ENCODE peak calls at places on chromosomes 11 and 22, in ten cellular contexts. P is H54, E is lower leg skin, F is adrenal gland, H is IMR-90, O is GM12892, X is A549, N is sigmoid colon, I is GM12891, D is HCT116. T is an unnamed sample.

GRCh38 chr11:68090706-68091105 is 30.5 kb downstream of the CHKA start:
- DNase-seq in P (no peak), E (peak), F (peak), H (peak), O (no peak), X (no peak), N (no peak), I (no peak), D (no peak), T (no peak)

GRCh38 chr11:130726234-130726559 is 190.1 kb downstream of the SNX19 start:
- DNase-seq in P (no peak), E (no peak), F (no peak), H (peak), O (no peak), X (no peak), N (peak), I (no peak), D (no peak), T (peak)

GRCh38 chr11:45607995-45608394 is 57.4 kb downstream of the CHST1 start:
- DNase-seq in P (no peak), E (no peak), F (no peak), H (no peak), O (no peak), X (no peak), N (peak), I (no peak), D (no peak), T (no peak)

GRCh38 chr11:110858556-110858921 is 146.3 kb upstream of the ARHGAP20 start:
- DNase-seq in P (no peak), E (peak), F (peak), H (no peak), O (no peak), X (no peak), N (peak), I (no peak), D (no peak), T (peak)

GRCh38 chr22:20146777-20147176 is 4.1 kb downstream of the CCDC188 start:
- DNase-seq in P (no peak), E (no peak), F (no peak), H (no peak), O (peak), X (no peak), N (no peak), I (peak), D (no peak), T (no peak)

GRCh38 chr11:75771646-75772410 is 3.2 kb downstream of the DGAT2 start:
- DNase-seq in P (no peak), E (no peak), F (peak), H (peak), O (no peak), X (no peak), N (peak), I (no peak), D (no peak), T (no peak)

GRCh38 chr11:2766166-2766565 is 66.4 kb upstream of the KCNQ1OT1 start:
- DNase-seq in P (no peak), E (peak), F (no peak), H (no peak), O (no peak), X (no peak), N (no peak), I (no peak), D (no peak), T (no peak)

GRCh38 chr22:25090225-25090651 is 109.4 kb upstream of the CRYBB3 start:
- DNase-seq in P (no peak), E (no peak), F (no peak), H (no peak), O (no peak), X (no peak), N (no peak), I (no peak), D (no peak), T (no peak)

GRCh38 chr11:47376543-47377371 is 1.6 kb downstream of the SPI1 start:
- DNase-seq in P (no peak), E (peak), F (peak), H (no peak), O (no peak), X (no peak), N (no peak), I (no peak), D (no peak), T (no peak)

GRCh38 chr11:101864098-101864497 is 50.7 kb upstream of the CEP126 start:
- DNase-seq in P (no peak), E (no peak), F (no peak), H (no peak), O (no peak), X (no peak), N (no peak), I (no peak), D (no peak), T (no peak)

GRCh38 chr22:44196731-44197131 is 16.0 kb downstream of the PARVG start:
- DNase-seq in P (no peak), E (no peak), F (no peak), H (no peak), O (no peak), X (no peak), N (peak), I (no peak), D (no peak), T (no peak)

GRCh38 chr22:37284807-37285355 is 2.6 kb downstream of the CYTH4 start:
- DNase-seq in P (no peak), E (peak), F (peak), H (no peak), O (peak), X (no peak), N (peak), I (peak), D (no peak), T (no peak)

GRCh38 chr11:118979434-118979833 is 7.9 kb downstream of the FOXR1 start:
- DNase-seq in P (no peak), E (no peak), F (no peak), H (no peak), O (no peak), X (no peak), N (no peak), I (no peak), D (no peak), T (no peak)

GRCh38 chr11:57349491-57350274 is 11.5 kb downstream of the P2RX3 start:
- DNase-seq in P (peak), E (no peak), F (peak), H (peak), O (peak), X (peak), N (peak), I (peak), D (peak), T (peak)

GRCh38 chr11:110355011-110355744 is 58.8 kb upstream of the RDX start:
- DNase-seq in P (no peak), E (no peak), F (peak), H (no peak), O (no peak), X (no peak), N (no peak), I (no peak), D (no peak), T (no peak)

GRCh38 chr11:130023204-130023603 is 20.6 kb upstream of the PRDM10 start:
- DNase-seq in P (peak), E (no peak), F (no peak), H (peak), O (no peak), X (no peak), N (no peak), I (peak), D (peak), T (no peak)

GRCh38 chr11:6205366-6205765 is at the start of gene C11orf42:
- DNase-seq in P (no peak), E (no peak), F (no peak), H (no peak), O (no peak), X (no peak), N (no peak), I (no peak), D (no peak), T (no peak)

GRCh38 chr11:69131644-69132300 is 24.0 kb upstream of the SMIM38 start:
- DNase-seq in P (peak), E (peak), F (peak), H (peak), O (no peak), X (peak), N (no peak), I (no peak), D (peak), T (peak)

GRCh38 chr22:28950567-28951411 is 67.4 kb downstream of the ZNRF3 start:
- DNase-seq in P (no peak), E (no peak), F (no peak), H (no peak), O (no peak), X (no peak), N (no peak), I (no peak), D (no peak), T (no peak)

GRCh38 chr11:1501421-1502167 is 15.0 kb upstream of the MOB2 start:
- DNase-seq in P (no peak), E (no peak), F (no peak), H (no peak), O (no peak), X (no peak), N (no peak), I (no peak), D (no peak), T (no peak)

GRCh38 chr22:18110944-18111758 is 542 bp downstream of the TUBA8 start:
- DNase-seq in P (no peak), E (no peak), F (no peak), H (no peak), O (no peak), X (no peak), N (no peak), I (no peak), D (no peak), T (no peak)

GRCh38 chr22:47201996-47202818 is 439.8 kb downstream of the TBC1D22A start:
- DNase-seq in P (no peak), E (no peak), F (no peak), H (no peak), O (no peak), X (no peak), N (peak), I (no peak), D (no peak), T (no peak)

GRCh38 chr22:38467904-38468760 is at the start of gene KDELR3:
- DNase-seq in P (peak), E (no peak), F (peak), H (peak), O (peak), X (peak), N (peak), I (peak), D (peak), T (peak)

GRCh38 chr22:44659140-44659539 is 42.9 kb upstream of the PRR5 start:
- DNase-seq in P (no peak), E (no peak), F (no peak), H (no peak), O (no peak), X (no peak), N (peak), I (no peak), D (no peak), T (no peak)

GRCh38 chr11:133065847-133066485 is 466.3 kb downstream of the OPCML start:
- DNase-seq in P (no peak), E (no peak), F (no peak), H (no peak), O (no peak), X (no peak), N (no peak), I (no peak), D (no peak), T (no peak)

GRCh38 chr22:27260087-27260730 is 541.3 kb downstream of the MN1 start:
- DNase-seq in P (no peak), E (no peak), F (no peak), H (no peak), O (no peak), X (no peak), N (no peak), I (no peak), D (no peak), T (no peak)

GRCh38 chr11:36009469-36009868 is 65.6 kb downstream of the LDLRAD3 start:
- DNase-seq in P (peak), E (no peak), F (no peak), H (peak), O (no peak), X (peak), N (no peak), I (no peak), D (no peak), T (no peak)

GRCh38 chr22:47251911-47252310 is 489.5 kb downstream of the TBC1D22A start:
- DNase-seq in P (no peak), E (no peak), F (no peak), H (no peak), O (no peak), X (no peak), N (no peak), I (no peak), D (no peak), T (no peak)

DNA sequence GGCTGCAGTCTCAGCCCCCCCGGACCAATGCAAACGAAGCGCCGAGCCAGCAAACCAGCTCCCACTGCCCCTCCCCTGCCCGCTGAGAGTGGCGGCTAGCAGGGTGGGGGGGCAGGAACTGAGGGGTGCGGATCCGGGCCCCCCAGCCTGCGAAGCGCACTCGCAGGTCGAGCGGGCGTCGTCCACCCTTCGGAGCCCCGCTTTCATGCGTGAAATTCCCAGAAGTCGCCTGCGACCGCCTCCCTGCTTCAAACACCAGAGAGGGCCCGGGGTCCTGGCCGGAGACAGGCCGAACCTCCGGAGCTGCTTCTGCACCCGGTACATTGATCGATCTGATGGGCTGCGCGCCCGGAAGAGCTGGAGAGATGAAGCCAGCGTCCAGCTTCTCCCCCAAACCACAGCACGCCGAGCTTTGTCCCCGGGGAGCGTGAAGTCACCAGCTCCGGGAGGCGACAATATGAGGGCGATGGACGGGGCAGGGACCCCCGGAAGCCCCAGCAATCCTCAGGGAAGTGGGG is 646 bp upstream of the PATZ1 start:
- DNase-seq in P (no peak), E (peak), F (peak), H (peak), O (peak), X (peak), N (peak), I (peak), D (no peak), T (peak)
- TF ChIP-seq POLR2A in P (no peak), E (no peak), F (no peak), H (no peak), O (peak), X (peak), N (no peak), I (peak), D (no peak), T (peak)

GRCh38 chr11:63974259-63975143 is at the start of gene COX8A:
- DNase-seq in P (peak), E (peak), F (peak), H (peak), O (peak), X (peak), N (peak), I (peak), D (peak), T (peak)
- TF ChIP-seq POLR2A in P (peak), E (no peak), F (peak), H (peak), O (peak), X (peak), N (peak), I (peak), D (no peak), T (peak)

DNA sequence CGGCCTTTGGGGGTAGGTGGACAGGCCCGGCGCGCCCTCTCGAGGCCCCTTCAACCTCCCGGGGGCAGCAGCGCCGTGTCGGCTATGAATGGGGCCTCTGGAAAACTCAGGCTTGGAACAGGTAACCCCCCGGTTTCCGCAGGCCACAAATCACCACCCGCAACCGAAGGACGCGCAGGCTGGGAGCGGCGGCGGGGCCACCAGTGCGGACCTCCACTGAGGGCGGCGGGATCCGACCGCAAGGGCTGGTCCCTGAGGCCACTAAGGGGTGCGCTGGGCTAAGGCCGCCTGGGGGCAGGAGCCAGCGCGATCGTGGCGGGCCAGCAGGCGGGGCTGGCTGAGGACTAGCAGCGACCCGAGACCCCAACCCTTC is 695 bp upstream of the ATF4 start:
- DNase-seq in P (no peak), E (no peak), F (peak), H (no peak), O (no peak), X (peak), N (peak), I (no peak), D (no peak), T (peak)
- TF ChIP-seq POLR2A in P (peak), E (no peak), F (peak), H (no peak), O (peak), X (peak), N (peak), I (peak), D (peak), T (peak)

GRCh38 chr22:45994516-45995404 is 17.8 kb upstream of the WNT7B start:
- DNase-seq in P (no peak), E (peak), F (peak), H (peak), O (peak), X (peak), N (peak), I (peak), D (no peak), T (peak)

GRCh38 chr22:45993841-45994240 is 16.9 kb upstream of the WNT7B start:
- DNase-seq in P (no peak), E (no peak), F (no peak), H (no peak), O (no peak), X (no peak), N (no peak), I (no peak), D (no peak), T (no peak)

GRCh38 chr22:45991108-45991507 is 14.1 kb upstream of the WNT7B start:
- DNase-seq in P (no peak), E (no peak), F (no peak), H (no peak), O (no peak), X (no peak), N (no peak), I (no peak), D (no peak), T (no peak)

GRCh38 chr22:45992737-45993136 is 15.8 kb upstream of the WNT7B start:
- DNase-seq in P (no peak), E (no peak), F (no peak), H (no peak), O (no peak), X (no peak), N (no peak), I (no peak), D (no peak), T (no peak)

DNA sequence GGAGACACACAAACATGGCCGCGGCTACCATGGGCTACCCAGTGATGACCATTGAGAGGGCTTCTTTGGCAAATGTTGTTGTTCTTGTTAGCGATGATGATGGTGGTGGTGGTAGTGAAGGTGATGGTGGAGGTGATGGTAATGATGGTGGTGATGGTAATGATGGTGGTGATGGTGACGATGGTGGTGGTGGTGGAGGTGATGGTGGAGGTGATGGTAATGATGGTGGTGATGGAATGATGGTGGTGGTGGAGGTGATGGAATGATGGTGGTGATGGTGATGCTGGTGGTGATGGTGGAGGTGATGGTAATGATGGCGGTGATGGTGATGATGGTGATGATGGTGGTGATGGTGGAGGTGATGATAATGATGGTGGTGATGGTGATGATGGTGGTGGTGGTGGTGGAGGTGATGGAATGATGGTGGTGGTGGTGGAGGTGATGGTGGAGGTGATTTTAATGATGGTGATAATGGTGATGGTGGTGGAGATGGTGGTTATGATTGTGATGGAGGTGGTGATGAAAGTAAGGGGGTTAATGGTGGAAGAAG is 16.3 kb upstream of the WNT7B start:
- DNase-seq in P (no peak), E (no peak), F (no peak), H (no peak), O (no peak), X (no peak), N (no peak), I (no peak), D (no peak), T (no peak)
- TF ChIP-seq POLR2A in P (no peak), E (no peak), F (no peak), H (no peak), O (no peak), X (no peak), N (no peak), I (no peak), D (no peak), T (no peak)

GRCh38 chr22:42562282-42562681 is 8.5 kb downstream of the SERHL2 start:
- DNase-seq in P (no peak), E (no peak), F (no peak), H (no peak), O (no peak), X (no peak), N (no peak), I (peak), D (no peak), T (no peak)
- TF ChIP-seq POLR2A in P (no peak), E (no peak), F (no peak), H (no peak), O (no peak), X (no peak), N (no peak), I (no peak), D (no peak), T (no peak)

GRCh38 chr11:61816736-61817455 is at the start of gene FADS1:
- DNase-seq in P (peak), E (peak), F (peak), H (peak), O (peak), X (peak), N (peak), I (peak), D (peak), T (peak)
- TF ChIP-seq POLR2A in P (peak), E (no peak), F (peak), H (peak), O (peak), X (peak), N (peak), I (no peak), D (peak), T (peak)